ENCODE peak calls at places on chromosomes 5 and 9, in six cellular contexts. M, O, P, B, I and T are unnamed samples. For H4K20me1, the result is how much of the 10 kb centered on the place peaks cover.

GRCh38 chr9:75990181-75990580 is 99.7 kb downstream of the PCSK5 start:
- DNase-seq in M (no peak), P (no peak), O (no peak), I (no peak), B (no peak), T (no peak)

GRCh38 chr9:77291714-77292113 is 114.4 kb downstream of the VPS13A start:
- DNase-seq in P (peak), I (no peak), O (peak), B (peak), M (peak), T (peak)

GRCh38 chr5:120599576-120599975 is 135.5 kb downstream of the PRR16 start:
- DNase-seq in M (no peak), B (no peak), I (peak), O (no peak), P (no peak), T (no peak)

GRCh38 chr9:16869140-16869903 is 1.1 kb downstream of the BNC2 start:
- DNase-seq in M (no peak), I (no peak), O (no peak), P (no peak), B (peak), T (no peak)

GRCh38 chr9:83197611-83198010 is 134.7 kb upstream of the RASEF start:
- DNase-seq in I (no peak), B (no peak), M (no peak), P (no peak), O (no peak), T (no peak)

GRCh38 chr9:85723220-85723619 is 18.5 kb downstream of the AGTPBP1 start:
- DNase-seq in B (peak), I (no peak), P (no peak), M (no peak), O (no peak), T (no peak)

GRCh38 chr5:156147251-156147947 is 179.6 kb upstream of the SGCD start:
- DNase-seq in I (no peak), O (no peak), B (no peak), M (no peak), P (no peak), T (no peak)

GRCh38 chr5:3825888-3826465 is 230.3 kb downstream of the IRX1 start:
- DNase-seq in M (no peak), O (no peak), B (no peak), P (no peak), I (no peak), T (no peak)

GRCh38 chr9:15307523-15307841 is 466 bp upstream of the TTC39B start:
- DNase-seq in M (no peak), B (no peak), O (no peak), P (no peak), I (no peak), T (peak)

GRCh38 chr5:133781446-133781845 is 169.1 kb upstream of the FSTL4 start:
- DNase-seq in P (no peak), I (no peak), B (no peak), O (no peak), M (no peak), T (no peak)

GRCh38 chr5:109740329-109740728 is 50.6 kb downstream of the MAN2A1 start:
- DNase-seq in P (no peak), I (no peak), M (peak), O (no peak), B (peak), T (no peak)

GRCh38 chr5:149782018-149782899 is 52.1 kb downstream of the PPARGC1B start:
- DNase-seq in P (no peak), B (no peak), I (no peak), M (peak), O (no peak), T (no peak)

GRCh38 chr5:144133050-144133633 is 37.3 kb downstream of the YIPF5 start:
- DNase-seq in I (no peak), M (no peak), B (no peak), O (no peak), P (no peak), T (no peak)

GRCh38 chr9:31745468-31745867 is 639.0 kb upstream of the ACO1 start:
- DNase-seq in B (no peak), O (no peak), I (no peak), M (peak), P (no peak), T (no peak)

GRCh38 chr5:177444106-177445051 is 2.2 kb upstream of the PRR7 start:
- DNase-seq in O (no peak), M (no peak), B (no peak), P (no peak), I (no peak), T (peak)

GRCh38 chr5:119743927-119744326 is 114.6 kb downstream of the FAM170A start:
- DNase-seq in I (peak), M (no peak), B (peak), O (peak), P (peak), T (peak)

GRCh38 chr5:176532795-176533194 is 4.4 kb downstream of the RNF44 start:
- DNase-seq in M (no peak), P (no peak), I (no peak), B (no peak), O (no peak), T (no peak)

GRCh38 chr9:129757045-129757444 is 4.2 kb upstream of the PTGES start:
- DNase-seq in B (peak), M (no peak), P (no peak), I (peak), O (no peak), T (no peak)

GRCh38 chr5:96189028-96189826 is 227.6 kb upstream of the ELL2 start:
- DNase-seq in P (no peak), O (no peak), I (no peak), B (no peak), M (no peak), T (peak)

GRCh38 chr5:95861221-95861857 is 38.8 kb upstream of the GLRX start:
- DNase-seq in I (peak), O (peak), P (no peak), M (peak), B (no peak), T (no peak)

GRCh38 chr5:64693636-64694035 is 3.3 kb downstream of the SHISAL2B start:
- DNase-seq in I (no peak), M (no peak), O (no peak), P (no peak), B (no peak), T (no peak)

GRCh38 chr5:148372883-148373282 is 10.9 kb upstream of the FBXO38 start:
- DNase-seq in O (no peak), I (no peak), P (no peak), M (no peak), B (no peak), T (no peak)

GRCh38 chr9:79583957-79584654 is 12.3 kb downstream of the TLE4 start:
- DNase-seq in O (no peak), I (no peak), P (no peak), B (peak), M (no peak), T (no peak)

GRCh38 chr5:32724526-32724925 is 13.4 kb downstream of the NPR3 start:
- DNase-seq in I (no peak), M (no peak), B (no peak), P (no peak), O (no peak), T (no peak)

GRCh38 chr9:104091028-104091590 is 3.0 kb upstream of the SMC2 start:
- DNase-seq in I (no peak), B (no peak), O (no peak), P (no peak), M (no peak), T (no peak)

GRCh38 chr5:389891-390290 is 53.1 kb upstream of the EXOC3 start:
- DNase-seq in O (no peak), B (no peak), I (no peak), P (no peak), M (no peak), T (no peak)

GRCh38 chr5:142016576-142016975 is 3.7 kb upstream of the GNPDA1 start:
- DNase-seq in M (peak), B (no peak), O (no peak), P (no peak), I (no peak), T (peak)

GRCh38 chr9:105445203-105445881 is 2.5 kb upstream of the FSD1L start:
- DNase-seq in I (no peak), M (no peak), B (no peak), O (no peak), P (no peak), T (no peak)

DNA sequence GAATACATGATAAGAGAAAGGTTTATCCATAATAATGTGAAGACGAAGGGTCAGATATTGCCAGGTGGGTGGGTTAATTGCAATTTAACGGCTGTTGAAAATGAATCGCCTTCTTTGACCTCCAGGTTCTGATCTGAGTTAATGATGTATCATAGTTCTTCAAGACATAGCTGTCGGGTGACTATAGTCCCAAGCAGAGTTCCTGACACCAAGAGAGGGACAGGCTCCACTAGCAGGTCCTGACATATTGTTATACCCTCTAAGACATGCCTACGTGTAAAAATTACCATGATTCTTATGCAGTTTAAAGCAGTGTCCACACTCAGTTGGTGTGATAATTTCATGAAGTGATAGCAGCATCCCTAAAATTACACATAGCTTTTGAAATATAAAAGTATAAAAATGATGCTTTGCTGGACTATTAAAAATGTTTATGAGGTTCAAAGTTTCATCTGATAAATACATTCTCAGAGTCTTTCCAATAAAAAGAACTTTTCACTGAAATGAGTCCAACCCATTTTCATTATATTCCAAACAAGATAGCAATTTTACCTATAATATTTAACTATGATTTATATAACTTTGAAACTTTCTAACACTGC is 53.0 kb downstream of the NTRK2 start:
- DNase-seq in B (no peak), O (no peak), P (no peak), I (no peak), M (no peak), T (no peak)
- H4K20me1 ChIP-seq in B (under half), O (under half), P (under half), I (under half), M (under half), T (under half)

GRCh38 chr9:92761686-92762085 is 2.9 kb downstream of the BICD2 start:
- DNase-seq in O (no peak), I (no peak), B (no peak), M (no peak), P (no peak), T (no peak)

GRCh38 chr9:92759990-92760893 is 4.4 kb downstream of the BICD2 start:
- DNase-seq in P (no peak), O (no peak), M (no peak), B (no peak), I (no peak), T (no peak)

GRCh38 chr9:92762196-92762595 is 2.4 kb downstream of the BICD2 start:
- DNase-seq in I (no peak), M (no peak), O (no peak), B (no peak), P (no peak), T (no peak)

GRCh38 chr9:92762781-92763708 is 1.6 kb downstream of the BICD2 start:
- DNase-seq in B (no peak), M (no peak), P (no peak), I (no peak), O (no peak), T (no peak)

DNA sequence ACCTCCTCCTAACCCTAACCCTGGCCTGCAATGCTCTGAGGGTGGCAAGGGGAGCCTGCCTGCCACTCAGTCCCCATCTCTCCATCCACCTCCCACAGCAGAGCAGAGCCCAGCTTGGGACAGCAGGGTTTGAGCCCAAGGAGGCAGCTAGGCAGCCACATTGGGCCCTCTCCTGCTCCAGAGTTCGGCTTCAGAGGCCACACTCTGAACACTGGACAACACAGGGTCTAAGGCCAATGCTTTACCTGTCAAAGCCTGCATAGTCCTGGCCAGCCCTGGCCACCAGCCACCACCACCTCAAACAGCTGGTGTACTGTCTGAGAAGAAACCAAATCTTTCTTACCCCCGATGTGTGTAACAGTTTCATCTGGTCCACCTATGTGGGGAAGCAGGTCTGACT is 5.2 kb downstream of the BICD2 start:
- DNase-seq in I (no peak), M (no peak), B (no peak), P (no peak), O (no peak), T (no peak)
- H4K20me1 ChIP-seq in I (under half), M (under half), B (under half), P (half or more), O (under half), T (under half)

DNA sequence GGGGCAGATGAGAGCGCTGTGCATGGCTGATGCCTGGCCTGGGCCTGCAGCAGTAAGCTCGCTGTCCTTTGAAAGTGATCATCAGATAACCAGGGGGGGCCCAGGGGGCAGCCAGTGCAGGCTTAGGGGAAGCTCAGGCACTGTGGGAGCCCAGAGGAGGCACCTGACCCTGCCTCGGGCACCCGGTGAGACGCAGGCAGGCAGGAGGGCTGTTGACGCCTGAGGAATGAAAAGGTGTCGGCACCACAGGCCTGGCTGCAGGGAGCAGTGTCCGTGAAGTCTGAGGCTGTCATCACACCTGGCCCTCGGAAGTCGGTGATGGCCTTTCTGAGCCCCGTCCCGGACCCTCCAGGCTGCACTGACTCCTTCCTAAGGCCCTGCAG is 84.6 kb downstream of the RXRA start:
- DNase-seq in P (no peak), M (no peak), O (no peak), B (no peak), I (no peak), T (no peak)
- H4K20me1 ChIP-seq in P (under half), M (under half), O (under half), B (under half), I (under half), T (under half)

DNA sequence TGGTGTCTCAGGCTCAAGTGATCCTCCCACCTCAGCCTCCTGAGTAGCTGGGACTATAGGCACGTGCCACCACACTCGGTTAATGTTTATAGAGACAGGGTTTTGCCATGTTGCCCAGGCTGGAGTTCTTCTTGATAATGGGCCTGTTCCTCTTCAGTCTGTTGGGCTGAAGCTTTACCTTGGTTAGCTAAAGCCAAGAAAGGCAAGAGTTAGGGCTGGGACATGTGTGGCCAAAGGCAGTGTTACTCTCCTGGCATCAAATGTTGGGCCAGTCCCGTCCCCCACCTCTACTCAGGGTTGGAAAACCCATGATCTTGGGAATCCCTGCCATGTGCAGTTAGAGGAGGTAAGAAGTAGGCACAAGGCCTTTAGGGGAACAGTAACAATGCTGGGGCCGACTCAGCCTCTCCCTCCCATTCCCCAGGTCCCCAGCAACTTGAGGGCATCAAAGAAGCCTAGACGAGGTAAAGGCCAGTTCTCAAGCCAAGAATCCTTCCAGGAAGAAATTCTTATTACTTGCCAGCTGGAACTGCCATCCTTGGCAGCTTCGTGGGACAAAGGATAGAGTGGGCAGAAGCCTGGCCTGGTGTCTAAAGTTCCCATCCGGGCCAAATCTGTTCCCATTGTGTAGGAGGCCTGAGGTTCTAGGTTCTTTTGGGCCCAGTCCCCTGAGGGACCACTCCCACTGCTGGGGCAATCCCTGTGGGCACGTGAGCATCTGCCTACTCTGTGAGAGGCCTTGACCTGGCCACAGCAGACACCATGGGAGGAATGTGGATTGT is 4.5 kb downstream of the EGR1 start:
- DNase-seq in B (no peak), M (peak), O (peak), I (peak), P (peak), T (no peak)
- H4K20me1 ChIP-seq in B (under half), M (under half), O (under half), I (under half), P (under half), T (under half)

GRCh38 chr5:1488882-1489680 is 34.7 kb downstream of the LPCAT1 start:
- DNase-seq in P (no peak), I (no peak), B (no peak), O (no peak), M (no peak), T (no peak)
- H4K20me1 ChIP-seq in P (under half), I (under half), B (under half), O (under half), M (under half), T (under half)

GRCh38 chr9:131050831-131051230 is 41.9 kb downstream of the LAMC3 start:
- DNase-seq in P (no peak), B (no peak), M (no peak), O (no peak), I (no peak), T (no peak)
- H4K20me1 ChIP-seq in P (under half), B (under half), M (under half), O (under half), I (under half), T (under half)